ENCODE peak calls at places on chromosomes 2 and 18, in eight cellular contexts. One of them, this sample, is unnamed.

GRCh38 chr2:63378589-63378988 is 209.7 kb downstream of the WDPCP start:
- DNase-seq in activated gamma-delta T cell treated with Interleukin-2 at 50 U/mL for 16 hours: no peak
- DNase-seq in adipocyte: no peak
- DNase-seq in upper lobe of left lung: no peak
- DNase-seq in occipital lobe: no peak
- DNase-seq in A549: no peak
- DNase-seq in posterior cingulate gyrus: no peak
- DNase-seq in fibroblast of the conjunctiva: no peak
- DNase-seq in this sample: no peak

GRCh38 chr2:862356-862687 is 88.3 kb upstream of the SNTG2 start:
- DNase-seq in activated gamma-delta T cell treated with Interleukin-2 at 50 U/mL for 16 hours: no peak
- DNase-seq in adipocyte: no peak
- DNase-seq in upper lobe of left lung: no peak
- DNase-seq in occipital lobe: no peak
- DNase-seq in A549: no peak
- DNase-seq in posterior cingulate gyrus: no peak
- DNase-seq in fibroblast of the conjunctiva: no peak
- DNase-seq in this sample: no peak

GRCh38 chr18:52748343-52748742 is 408.3 kb downstream of the DCC start:
- DNase-seq in activated gamma-delta T cell treated with Interleukin-2 at 50 U/mL for 16 hours: no peak
- DNase-seq in adipocyte: no peak
- DNase-seq in upper lobe of left lung: peak; percentile 11
- DNase-seq in occipital lobe: no peak
- DNase-seq in A549: no peak
- DNase-seq in posterior cingulate gyrus: no peak
- DNase-seq in fibroblast of the conjunctiva: no peak
- DNase-seq in this sample: no peak

GRCh38 chr18:2337552-2338141 is 233.7 kb downstream of the METTL4 start:
- DNase-seq in activated gamma-delta T cell treated with Interleukin-2 at 50 U/mL for 16 hours: peak; percentile 13
- DNase-seq in adipocyte: no peak
- DNase-seq in upper lobe of left lung: no peak
- DNase-seq in occipital lobe: no peak
- DNase-seq in A549: peak; percentile 29
- DNase-seq in posterior cingulate gyrus: no peak
- DNase-seq in fibroblast of the conjunctiva: peak; percentile 5
- DNase-seq in this sample: no peak

GRCh38 chr2:24174851-24175277 is at the start of gene FAM228A:
- DNase-seq in activated gamma-delta T cell treated with Interleukin-2 at 50 U/mL for 16 hours: no peak
- DNase-seq in adipocyte: no peak
- DNase-seq in upper lobe of left lung: peak; percentile 74
- DNase-seq in occipital lobe: no peak
- DNase-seq in A549: no peak
- DNase-seq in posterior cingulate gyrus: no peak
- DNase-seq in fibroblast of the conjunctiva: no peak
- DNase-seq in this sample: no peak

GRCh38 chr2:28193552-28194383 is 198.9 kb upstream of the FOSL2 start:
- DNase-seq in activated gamma-delta T cell treated with Interleukin-2 at 50 U/mL for 16 hours: no peak
- DNase-seq in adipocyte: no peak
- DNase-seq in upper lobe of left lung: no peak
- DNase-seq in occipital lobe: no peak
- DNase-seq in A549: no peak
- DNase-seq in posterior cingulate gyrus: no peak
- DNase-seq in fibroblast of the conjunctiva: no peak
- DNase-seq in this sample: no peak

GRCh38 chr2:71609958-71610357 is 156.6 kb downstream of the DYSF start:
- DNase-seq in activated gamma-delta T cell treated with Interleukin-2 at 50 U/mL for 16 hours: no peak
- DNase-seq in adipocyte: peak; percentile 88
- DNase-seq in upper lobe of left lung: no peak
- DNase-seq in occipital lobe: no peak
- DNase-seq in A549: peak; percentile 42
- DNase-seq in posterior cingulate gyrus: peak; percentile 1
- DNase-seq in fibroblast of the conjunctiva: peak; percentile 48
- DNase-seq in this sample: no peak

GRCh38 chr2:16745466-16745865 is 79.8 kb upstream of the CYRIA start:
- DNase-seq in activated gamma-delta T cell treated with Interleukin-2 at 50 U/mL for 16 hours: no peak
- DNase-seq in adipocyte: no peak
- DNase-seq in upper lobe of left lung: no peak
- DNase-seq in occipital lobe: no peak
- DNase-seq in A549: no peak
- DNase-seq in posterior cingulate gyrus: no peak
- DNase-seq in fibroblast of the conjunctiva: no peak
- DNase-seq in this sample: no peak

GRCh38 chr2:131043199-131044077 is 49.8 kb downstream of the FAM168B start:
- DNase-seq in activated gamma-delta T cell treated with Interleukin-2 at 50 U/mL for 16 hours: no peak
- DNase-seq in adipocyte: no peak
- DNase-seq in upper lobe of left lung: no peak
- DNase-seq in occipital lobe: no peak
- DNase-seq in A549: no peak
- DNase-seq in posterior cingulate gyrus: no peak
- DNase-seq in fibroblast of the conjunctiva: no peak
- DNase-seq in this sample: no peak

GRCh38 chr2:144415381-144415780 is 104.5 kb downstream of the ZEB2 start:
- DNase-seq in activated gamma-delta T cell treated with Interleukin-2 at 50 U/mL for 16 hours: no peak
- DNase-seq in adipocyte: no peak
- DNase-seq in upper lobe of left lung: no peak
- DNase-seq in occipital lobe: no peak
- DNase-seq in A549: no peak
- DNase-seq in posterior cingulate gyrus: no peak
- DNase-seq in fibroblast of the conjunctiva: no peak
- DNase-seq in this sample: no peak

GRCh38 chr2:181304011-181304844 is 153.0 kb upstream of the ITGA4 start:
- DNase-seq in activated gamma-delta T cell treated with Interleukin-2 at 50 U/mL for 16 hours: no peak
- DNase-seq in adipocyte: no peak
- DNase-seq in upper lobe of left lung: no peak
- DNase-seq in occipital lobe: no peak
- DNase-seq in A549: no peak
- DNase-seq in posterior cingulate gyrus: no peak
- DNase-seq in fibroblast of the conjunctiva: no peak
- DNase-seq in this sample: no peak

GRCh38 chr2:100909571-100909970 is 89.6 kb downstream of the NPAS2 start:
- DNase-seq in activated gamma-delta T cell treated with Interleukin-2 at 50 U/mL for 16 hours: no peak
- DNase-seq in adipocyte: no peak
- DNase-seq in upper lobe of left lung: no peak
- DNase-seq in occipital lobe: no peak
- DNase-seq in A549: no peak
- DNase-seq in posterior cingulate gyrus: no peak
- DNase-seq in fibroblast of the conjunctiva: no peak
- DNase-seq in this sample: no peak

This sample was measured in caudate nucleus.